ENCODE peak calls at places on chromosomes 5 and 9, in eight cellular contexts. L, C, S, X, B, R, V and F are unnamed samples.
A peak's percentile ranks its signal among the peaks of the same experiment; 100 is the strongest.

GRCh38 chr5:168346417-168346816 is 55.0 kb downstream of the WWC1 start:
- DNase-seq in L (no peak), C (no peak), S (no peak), X (no peak), B (no peak), R (no peak), V (no peak), F (no peak)

GRCh38 chr9:85142461-85143401 is 473.2 kb downstream of the NTRK2 start:
- DNase-seq in L (peak; percentile 19), C (peak; percentile 23), S (no peak), X (no peak), B (peak; percentile 4), R (peak; percentile 7), V (no peak), F (no peak)

GRCh38 chr5:57871496-57871895 is 388.9 kb upstream of the ACTBL2 start:
- DNase-seq in L (no peak), C (no peak), S (no peak), X (no peak), B (no peak), R (no peak), V (no peak), F (no peak)

GRCh38 chr9:93698140-93698908 is 121.9 kb downstream of the PHF2 start:
- DNase-seq in L (no peak), C (no peak), S (no peak), X (peak; percentile 24), B (no peak), R (no peak), V (no peak), F (no peak)

GRCh38 chr5:141969783-141970741 is 1.2 kb downstream of the RNF14 start:
- DNase-seq in L (peak; percentile 11), C (peak; percentile 46), S (no peak), X (no peak), B (no peak), R (no peak), V (no peak), F (no peak)

GRCh38 chr9:90175257-90175656 is 467.4 kb downstream of the DIRAS2 start:
- DNase-seq in L (no peak), C (no peak), S (no peak), X (no peak), B (no peak), R (no peak), V (no peak), F (no peak)

GRCh38 chr9:124717597-124717996 is 53.5 kb downstream of the NR6A1 start:
- DNase-seq in L (no peak), C (no peak), S (no peak), X (no peak), B (no peak), R (no peak), V (no peak), F (no peak)

GRCh38 chr9:37197158-37198033 is 77.0 kb downstream of the ZCCHC7 start:
- DNase-seq in L (peak; percentile 38), C (peak; percentile 24), S (no peak), X (no peak), B (no peak), R (no peak), V (no peak), F (no peak)

GRCh38 chr5:78887384-78888118 is 97.6 kb downstream of the ARSB start:
- DNase-seq in L (no peak), C (no peak), S (no peak), X (no peak), B (no peak), R (no peak), V (no peak), F (no peak)

GRCh38 chr5:96259211-96259772 is 173.8 kb downstream of the PCSK1 start:
- DNase-seq in L (peak; percentile 74), C (peak; percentile 79), S (no peak), X (no peak), B (no peak), R (peak; percentile 11), V (no peak), F (no peak)

GRCh38 chr5:91345466-91345865 is 37.7 kb downstream of the ARRDC3 start:
- DNase-seq in L (no peak), C (no peak), S (no peak), X (no peak), B (no peak), R (no peak), V (no peak), F (no peak)

GRCh38 chr5:168670881-168671575 is 91.9 kb upstream of the PANK3 start:
- DNase-seq in L (no peak), C (no peak), S (no peak), X (no peak), B (no peak), R (no peak), V (no peak), F (no peak)

GRCh38 chr9:27491164-27491563 is 32.9 kb upstream of the IFNK start:
- DNase-seq in L (peak; percentile 5), C (peak; percentile 10), S (no peak), X (no peak), B (no peak), R (no peak), V (no peak), F (no peak)

GRCh38 chr5:32229586-32229985 is 55.5 kb upstream of the GOLPH3 start:
- DNase-seq in L (no peak), C (no peak), S (no peak), X (no peak), B (no peak), R (no peak), V (no peak), F (no peak)
- H3K36me3 ChIP-seq in L (peaks cover 4% of the 10 kb centered on the region), C (peaks cover 10% of the 10 kb centered on the region), S (no peaks in the 10 kb centered on the region), X (peaks cover 5% of the 10 kb centered on the region), B (no peaks in the 10 kb centered on the region), R (peaks cover 38% of the 10 kb centered on the region), V (peaks cover 19% of the 10 kb centered on the region), F (peaks cover 26% of the 10 kb centered on the region)

GRCh38 chr5:134215757-134216156 is 10.1 kb downstream of the PPP2CA start:
- DNase-seq in L (no peak), C (no peak), S (no peak), X (no peak), B (no peak), R (no peak), V (no peak), F (no peak)
- H3K9me3 ChIP-seq in L (no peaks in the 10 kb centered on the region), C (no peaks in the 10 kb centered on the region), S (peaks cover 3% of the 10 kb centered on the region), X (peaks cover 2% of the 10 kb centered on the region), B (no peaks in the 10 kb centered on the region), R (no peaks in the 10 kb centered on the region), V (no peaks in the 10 kb centered on the region), F (no peaks in the 10 kb centered on the region)

GRCh38 chr9:69221036-69221435 is 47.0 kb downstream of the TJP2 start:
- DNase-seq in L (no peak), C (no peak), S (peak; percentile 77), X (no peak), B (no peak), R (no peak), V (no peak), F (no peak)
- H3K36me3 ChIP-seq in L (peaks cover 9% of the 10 kb centered on the region), C (no peaks in the 10 kb centered on the region), S (peaks cover 10% of the 10 kb centered on the region), X (peaks cover 19% of the 10 kb centered on the region), B (peaks cover 4% of the 10 kb centered on the region), R (peaks cover 69% of the 10 kb centered on the region), V (peaks cover 2% of the 10 kb centered on the region), F (peaks cover 9% of the 10 kb centered on the region)

GRCh38 chr9:113042884-113043657 is 13.5 kb downstream of the ZFP37 start:
- DNase-seq in L (peak; percentile 6), C (peak; percentile 5), S (no peak), X (no peak), B (no peak), R (no peak), V (no peak), F (no peak)
- H3K9me3 ChIP-seq in L (peaks cover 4% of the 10 kb centered on the region), C (peaks cover 34% of the 10 kb centered on the region), S (peaks cover 12% of the 10 kb centered on the region), X (peaks cover 10% of the 10 kb centered on the region), B (peaks cover 41% of the 10 kb centered on the region), R (peaks cover 93% of the 10 kb centered on the region), V (peaks cover 62% of the 10 kb centered on the region), F (peaks cover 66% of the 10 kb centered on the region)

DNA sequence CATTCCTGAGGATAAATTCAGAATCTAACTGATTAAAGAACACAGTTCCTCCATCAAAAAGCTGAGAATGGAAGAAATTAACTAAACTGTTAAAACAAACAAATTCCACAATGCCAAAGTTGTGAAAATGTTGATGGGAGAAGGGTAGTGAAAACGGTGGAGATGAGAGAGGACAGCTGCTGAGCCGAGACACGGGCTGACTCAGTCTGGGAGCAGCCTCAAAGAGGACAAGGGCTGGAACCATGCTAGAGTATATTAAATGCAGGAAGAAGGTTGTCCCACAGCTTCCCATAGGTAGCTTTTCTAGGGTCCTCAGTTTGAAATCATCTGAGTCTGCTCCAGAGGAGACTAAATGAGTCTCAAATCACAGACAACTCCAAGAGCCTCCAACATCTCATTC is 14.3 kb downstream of the ADAMTS12 start:
- DNase-seq in L (no peak), C (peak; percentile 52), S (no peak), X (no peak), B (no peak), R (no peak), V (no peak), F (no peak)
- H3K36me3 ChIP-seq in L (peaks cover 5% of the 10 kb centered on the region), C (no peaks in the 10 kb centered on the region), S (no peaks in the 10 kb centered on the region), X (no peaks in the 10 kb centered on the region), B (no peaks in the 10 kb centered on the region), R (no peaks in the 10 kb centered on the region), V (no peaks in the 10 kb centered on the region), F (no peaks in the 10 kb centered on the region)

GRCh38 chr9:21754741-21755140 is 47.7 kb upstream of the MTAP start:
- DNase-seq in L (no peak), C (no peak), S (no peak), X (no peak), B (no peak), R (no peak), V (no peak), F (no peak)

GRCh38 chr9:21746550-21746949 is 55.9 kb upstream of the MTAP start:
- DNase-seq in L (no peak), C (no peak), S (no peak), X (no peak), B (no peak), R (no peak), V (no peak), F (no peak)

GRCh38 chr9:21747171-21747570 is 55.3 kb upstream of the MTAP start:
- DNase-seq in L (peak; percentile 64), C (peak; percentile 74), S (no peak), X (no peak), B (no peak), R (no peak), V (no peak), F (no peak)

GRCh38 chr9:21750021-21750735 is 52.3 kb upstream of the MTAP start:
- DNase-seq in L (peak; percentile 75), C (peak; percentile 12), S (no peak), X (no peak), B (no peak), R (no peak), V (no peak), F (no peak)

DNA sequence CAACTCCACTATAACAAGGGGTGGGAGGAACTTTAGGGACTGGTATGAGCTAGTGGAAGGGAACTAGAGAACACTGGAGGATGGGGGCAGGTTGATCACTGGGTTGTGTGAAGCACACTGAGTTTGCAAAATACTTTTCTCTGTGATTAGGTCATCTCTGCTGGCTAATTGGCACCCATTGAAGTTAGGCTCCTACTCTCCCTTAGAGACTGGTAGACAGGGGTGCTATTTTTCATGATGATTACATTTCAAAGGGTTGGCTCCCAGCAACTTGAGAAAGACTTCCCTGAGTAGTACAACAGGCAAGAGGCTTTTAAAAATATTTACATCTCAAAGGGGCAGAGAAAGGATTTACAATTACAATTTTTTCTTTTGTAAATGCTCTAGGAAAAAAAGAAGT is 50.4 kb upstream of the MTAP start:
- DNase-seq in L (no peak), C (peak; percentile 21), S (no peak), X (no peak), B (no peak), R (no peak), V (no peak), F (no peak)
- H3K9me3 ChIP-seq in L (no peaks in the 10 kb centered on the region), C (no peaks in the 10 kb centered on the region), S (no peaks in the 10 kb centered on the region), X (no peaks in the 10 kb centered on the region), B (no peaks in the 10 kb centered on the region), R (no peaks in the 10 kb centered on the region), V (no peaks in the 10 kb centered on the region), F (no peaks in the 10 kb centered on the region)